ENCODE peak calls at places on chromosomes 16 and 17, in seven cellular contexts. B, M, P, I, G, E and O are unnamed samples.

GRCh38 chr17:76562734-76563148 is 22.9 kb downstream of the PRCD start:
- DNase-seq in B (no peak), M (no peak), P (peak; percentile 92), I (no peak), G (no peak), E (peak; percentile 87), O (no peak)

GRCh38 chr17:34370997-34371395 is 8.0 kb upstream of the CCL1 start:
- DNase-seq in B (no peak), M (peak; percentile 8), P (peak; percentile 12), I (peak; percentile 6), G (no peak), E (no peak), O (no peak)

GRCh38 chr17:79902146-79902791 is 63.0 kb upstream of the CBX4 start:
- DNase-seq in B (peak; percentile 51), M (no peak), P (no peak), I (peak; percentile 22), G (no peak), E (no peak), O (no peak)

GRCh38 chr17:1179635-1180433 is at the start of gene ABR:
- DNase-seq in B (no peak), M (peak; percentile 77), P (peak; percentile 26), I (peak; percentile 31), G (peak; percentile 67), E (peak; percentile 46), O (peak; percentile 82)

GRCh38 chr17:67258836-67259468 is 14.0 kb upstream of the HELZ start:
- DNase-seq in B (no peak), M (peak; percentile 21), P (no peak), I (peak; percentile 9), G (no peak), E (no peak), O (no peak)

GRCh38 chr17:78899361-78900260 is 3.4 kb downstream of the CEP295NL start:
- DNase-seq in B (peak; percentile 77), M (peak; percentile 72), P (no peak), I (peak; percentile 99), G (no peak), E (no peak), O (peak; percentile 74)

GRCh38 chr17:4006165-4006589 is 41.9 kb upstream of the ATP2A3 start:
- DNase-seq in B (no peak), M (peak; percentile 30), P (no peak), I (no peak), G (no peak), E (no peak), O (no peak)

GRCh38 chr16:13223666-13224065 is 322.3 kb downstream of the SHISA9 start:
- DNase-seq in B (no peak), M (no peak), P (no peak), I (no peak), G (no peak), E (no peak), O (no peak)

GRCh38 chr16:23509441-23509754 is 896 bp downstream of the GGA2 start:
- DNase-seq in B (peak; percentile 19), M (no peak), P (no peak), I (no peak), G (no peak), E (no peak), O (no peak)

GRCh38 chr16:67531247-67531646 is 2.6 kb downstream of the RIPOR1 start:
- DNase-seq in B (no peak), M (no peak), P (no peak), I (peak; percentile 9), G (no peak), E (no peak), O (no peak)

GRCh38 chr16:17467923-17468540 is 2.7 kb downstream of the XYLT1 start:
- DNase-seq in B (peak; percentile 85), M (peak; percentile 78), P (peak; percentile 69), I (peak; percentile 47), G (peak; percentile 59), E (no peak), O (peak; percentile 72)

GRCh38 chr17:75552847-75553552 is 27.5 kb downstream of the LLGL2 start:
- DNase-seq in B (peak; percentile 93), M (peak; percentile 58), P (peak; percentile 20), I (peak; percentile 81), G (no peak), E (peak; percentile 67), O (no peak)

GRCh38 chr17:21351366-21352065 is 24.6 kb upstream of the KCNJ12 start:
- DNase-seq in B (no peak), M (no peak), P (no peak), I (no peak), G (no peak), E (no peak), O (no peak)

GRCh38 chr17:61644800-61645774 is 54.1 kb upstream of the NACA2 start:
- DNase-seq in B (no peak), M (no peak), P (no peak), I (no peak), G (no peak), E (no peak), O (no peak)

GRCh38 chr17:35766903-35767510 is 6.3 kb downstream of the C17orf50 start:
- DNase-seq in B (no peak), M (no peak), P (peak; percentile 43), I (peak; percentile 51), G (no peak), E (peak; percentile 51), O (no peak)

GRCh38 chr17:77541995-77542394 is 401.2 kb downstream of the SEC14L1 start:
- DNase-seq in B (peak; percentile 38), M (no peak), P (no peak), I (no peak), G (no peak), E (no peak), O (no peak)

GRCh38 chr16:54242199-54242598 is 44.4 kb downstream of the IRX3 start:
- DNase-seq in B (peak; percentile 83), M (peak; percentile 85), P (no peak), I (no peak), G (peak; percentile 29), E (no peak), O (peak; percentile 7)

GRCh38 chr16:17375388-17376304 is 95.1 kb downstream of the XYLT1 start:
- DNase-seq in B (no peak), M (no peak), P (no peak), I (peak; percentile 39), G (no peak), E (no peak), O (no peak)

GRCh38 chr16:29820730-29821662 is 734 bp downstream of the MVP start:
- DNase-seq in B (no peak), M (no peak), P (no peak), I (peak; percentile 27), G (no peak), E (peak; percentile 23), O (no peak)

GRCh38 chr17:412211-413015 is 59.8 kb upstream of the RPH3AL start:
- DNase-seq in B (peak; percentile 62), M (no peak), P (peak; percentile 64), I (peak; percentile 79), G (peak; percentile 53), E (peak; percentile 60), O (peak; percentile 54)

GRCh38 chr16:69501956-69502457 is 63.8 kb upstream of the NFAT5 start:
- DNase-seq in B (no peak), M (no peak), P (no peak), I (peak; percentile 84), G (no peak), E (peak; percentile 17), O (no peak)

GRCh38 chr17:72826602-72827001 is 265.9 kb downstream of the SLC39A11 start:
- DNase-seq in B (peak; percentile 19), M (no peak), P (peak; percentile 57), I (peak; percentile 50), G (no peak), E (peak; percentile 11), O (no peak)

GRCh38 chr16:23333962-23334361 is 31.9 kb downstream of the SCNN1B start:
- DNase-seq in B (peak; percentile 21), M (no peak), P (no peak), I (no peak), G (no peak), E (no peak), O (no peak)

GRCh38 chr17:35313875-35314409 is 59.5 kb downstream of the SLFN11 start:
- DNase-seq in B (peak; percentile 66), M (peak; percentile 42), P (no peak), I (no peak), G (no peak), E (no peak), O (no peak)

GRCh38 chr17:340074-340473 is 12.5 kb downstream of the RPH3AL start:
- DNase-seq in B (no peak), M (peak; percentile 23), P (no peak), I (no peak), G (no peak), E (no peak), O (no peak)

GRCh38 chr16:57810197-57811024 is 8.1 kb upstream of the KIFC3 start:
- DNase-seq in B (peak; percentile 98), M (peak; percentile 86), P (peak; percentile 68), I (peak; percentile 85), G (no peak), E (peak; percentile 95), O (no peak)

GRCh38 chr16:4307215-4308037 is 8.4 kb upstream of the GLIS2 start:
- DNase-seq in B (peak; percentile 98), M (peak; percentile 96), P (peak; percentile 94), I (peak; percentile 100), G (peak; percentile 91), E (peak; percentile 97), O (peak; percentile 90)
- H4K8ac ChIP-seq in B (no peak overlapping the region), M (no peak overlapping the region), P (peak overlapping the region; percentile 99), I (peak overlapping the region; percentile 72), G (no peak overlapping the region), E (peak overlapping the region; percentile 71), O (peak overlapping the region; percentile 47)

GRCh38 chr17:16623282-16623681 is 30.4 kb downstream of the ZNF624 start:
- DNase-seq in B (no peak), M (no peak), P (no peak), I (no peak), G (no peak), E (no peak), O (no peak)
- H4K8ac ChIP-seq in B (no peak overlapping the region), M (no peak overlapping the region), P (no peak overlapping the region), I (no peak overlapping the region), G (no peak overlapping the region), E (no peak overlapping the region), O (no peak overlapping the region)

GRCh38 chr16:28191364-28191985 is 20.3 kb downstream of the XPO6 start:
- DNase-seq in B (no peak), M (no peak), P (no peak), I (no peak), G (no peak), E (no peak), O (no peak)
- H4K8ac ChIP-seq in B (no peak overlapping the region), M (no peak overlapping the region), P (peak overlapping the region; percentile 48), I (no peak overlapping the region), G (no peak overlapping the region), E (no peak overlapping the region), O (no peak overlapping the region)

DNA sequence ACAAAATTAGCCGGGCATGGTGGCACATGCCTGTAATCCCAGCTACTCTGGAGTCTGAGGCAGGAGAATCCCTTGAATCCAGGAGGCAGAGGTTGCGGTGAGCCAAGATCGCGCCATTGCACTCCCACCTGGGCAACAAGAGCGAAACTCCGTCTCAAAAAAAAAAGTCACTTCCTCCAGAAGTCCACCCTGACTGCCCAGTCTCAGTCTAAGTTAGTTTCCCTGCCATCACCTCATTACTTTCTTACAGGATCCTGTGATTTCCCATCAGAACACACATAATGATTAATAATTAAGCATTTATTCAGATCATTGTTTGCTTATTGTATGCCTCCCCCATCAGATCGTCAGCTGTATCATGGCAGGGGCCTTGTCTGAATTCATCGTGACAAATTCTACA is 31.6 kb downstream of the ABCC3 start:
- DNase-seq in B (no peak), M (no peak), P (no peak), I (no peak), G (no peak), E (no peak), O (no peak)
- H4K8ac ChIP-seq in B (no peak overlapping the region), M (no peak overlapping the region), P (no peak overlapping the region), I (no peak overlapping the region), G (no peak overlapping the region), E (no peak overlapping the region), O (no peak overlapping the region)